ENCODE peak calls at places on chromosome 17, in nine cellular contexts. O is NCI-H2029; G is CD4-positive, alpha-beta T cell; E is stomach; P is GM12891; F is H9; T is activated T-cell treated with anti-CD3 and anti-CD28 coated beads, Interleukin-2, amount 50 U/mL, for 48 hours; B is HFFc6; M is activated CD4-positive, alpha-beta T cell treated with anti-CD3 and anti-CD28 coated beads for 48 hours. N is an unnamed sample.

GRCh38 chr17:78117027-78117981 is 11.3 kb downstream of the TMC6 start:
- DNase-seq in M (no peak), T (peak), E (peak), G (no peak), B (no peak), F (peak), O (peak), P (no peak), N (no peak)

GRCh38 chr17:72952641-72953313 is 139.7 kb downstream of the SLC39A11 start:
- DNase-seq in E (no peak), O (no peak), M (no peak), P (no peak), G (no peak), F (peak), T (no peak), B (no peak), N (no peak)

GRCh38 chr17:57379237-57380054 is 123.1 kb downstream of the MSI2 start:
- DNase-seq in B (no peak), E (no peak), F (peak), O (no peak), G (no peak), P (no peak), M (peak), T (peak), N (no peak)

GRCh38 chr17:27244481-27245223 is 49.3 kb upstream of the WSB1 start:
- DNase-seq in F (peak), B (peak), T (no peak), O (no peak), E (no peak), P (no peak), G (no peak), M (no peak), N (no peak)

GRCh38 chr17:8153550-8153956 is 1.3 kb upstream of the PER1 start:
- DNase-seq in E (peak), M (peak), B (peak), T (peak), O (no peak), F (peak), G (no peak), P (no peak), N (no peak)

GRCh38 chr17:12927541-12928425 is 90.0 kb downstream of the ELAC2 start:
- DNase-seq in E (no peak), T (no peak), B (no peak), P (no peak), G (no peak), F (no peak), O (no peak), M (no peak), N (no peak)

GRCh38 chr17:37050905-37051304 is 102.2 kb downstream of the AATF start:
- DNase-seq in M (no peak), P (no peak), B (no peak), O (no peak), E (no peak), G (no peak), F (no peak), T (no peak), N (no peak)

GRCh38 chr17:45976755-45977505 is 22.1 kb upstream of the STH start:
- DNase-seq in G (no peak), P (no peak), F (no peak), T (no peak), M (no peak), O (no peak), B (peak), E (no peak), N (no peak)

GRCh38 chr17:34892864-34893263 is 68.4 kb downstream of the CCT6B start:
- DNase-seq in B (no peak), G (no peak), T (peak), F (peak), M (peak), P (peak), E (no peak), O (peak), N (no peak)

GRCh38 chr17:18206962-18207361 is 18.5 kb upstream of the LLGL1 start:
- DNase-seq in M (no peak), P (no peak), B (no peak), T (no peak), O (no peak), F (no peak), E (no peak), G (no peak), N (no peak)

GRCh38 chr17:42422958-42423712 is at the start of gene CAVIN1:
- DNase-seq in P (peak), G (no peak), M (peak), E (peak), T (peak), F (peak), O (peak), B (peak), N (peak)

GRCh38 chr17:15349119-15349518 is 7.7 kb upstream of the TEKT3 start:
- DNase-seq in E (no peak), F (no peak), P (no peak), O (no peak), T (no peak), M (no peak), G (no peak), B (no peak), N (no peak)

GRCh38 chr17:38425744-38426143 is 2.5 kb upstream of the ARHGAP23 start:
- DNase-seq in P (no peak), M (no peak), G (no peak), B (no peak), E (no peak), F (peak), T (no peak), O (no peak), N (no peak)

GRCh38 chr17:10557422-10557821 is 8.0 kb upstream of the MYH2 start:
- DNase-seq in F (no peak), E (no peak), G (no peak), B (no peak), O (no peak), M (no peak), P (no peak), T (no peak), N (no peak)

N was measured in esophagus squamous epithelium.